ENCODE peak calls at places on chromosomes 5 and 9, in eight cellular contexts. One of them, this sample, is unnamed.

GRCh38 chr9:113715086-113715485 is 161.0 kb upstream of the ZNF618 start:
- DNase-seq in head of caudate nucleus: no peak
- DNase-seq in A549: no peak
- DNase-seq in B cell: no peak
- DNase-seq in CD8-positive, alpha-beta memory T cell: no peak
- DNase-seq in T-helper 1 cell: no peak
- DNase-seq in SHP77 treated with DMSO at 0.1 percent for 48 hours: no peak
- DNase-seq in renal cortical epithelial cell: peak; percentile 34
- DNase-seq in this sample: no peak

GRCh38 chr5:9519537-9519936 is 26.3 kb downstream of the SEMA5A start:
- DNase-seq in head of caudate nucleus: no peak
- DNase-seq in SHP77 treated with DMSO at 0.1 percent for 48 hours: no peak
- DNase-seq in B cell: no peak
- DNase-seq in T-helper 1 cell: no peak
- DNase-seq in A549: no peak
- DNase-seq in CD8-positive, alpha-beta memory T cell: no peak
- DNase-seq in renal cortical epithelial cell: peak; percentile 94
- DNase-seq in this sample: no peak

GRCh38 chr9:17900604-17901003 is 321.7 kb downstream of the SH3GL2 start:
- DNase-seq in CD8-positive, alpha-beta memory T cell: no peak
- DNase-seq in SHP77 treated with DMSO at 0.1 percent for 48 hours: no peak
- DNase-seq in renal cortical epithelial cell: no peak
- DNase-seq in head of caudate nucleus: no peak
- DNase-seq in A549: no peak
- DNase-seq in T-helper 1 cell: no peak
- DNase-seq in B cell: no peak
- DNase-seq in this sample: no peak

GRCh38 chr9:79233542-79233941 is 338.2 kb upstream of the TLE4 start:
- DNase-seq in A549: no peak
- DNase-seq in CD8-positive, alpha-beta memory T cell: no peak
- DNase-seq in SHP77 treated with DMSO at 0.1 percent for 48 hours: no peak
- DNase-seq in B cell: no peak
- DNase-seq in T-helper 1 cell: no peak
- DNase-seq in renal cortical epithelial cell: peak; percentile 23
- DNase-seq in head of caudate nucleus: no peak
- DNase-seq in this sample: no peak

GRCh38 chr9:117782931-117783788 is 79.0 kb downstream of the TLR4 start:
- DNase-seq in CD8-positive, alpha-beta memory T cell: peak; percentile 56
- DNase-seq in A549: peak; percentile 25
- DNase-seq in T-helper 1 cell: peak; percentile 9
- DNase-seq in SHP77 treated with DMSO at 0.1 percent for 48 hours: no peak
- DNase-seq in renal cortical epithelial cell: peak; percentile 90
- DNase-seq in head of caudate nucleus: peak; percentile 93
- DNase-seq in B cell: peak; percentile 70
- DNase-seq in this sample: peak; percentile 8

GRCh38 chr5:26569241-26569928 is 469.0 kb downstream of the CDH9 start:
- DNase-seq in SHP77 treated with DMSO at 0.1 percent for 48 hours: no peak
- DNase-seq in B cell: no peak
- DNase-seq in CD8-positive, alpha-beta memory T cell: no peak
- DNase-seq in renal cortical epithelial cell: no peak
- DNase-seq in T-helper 1 cell: no peak
- DNase-seq in head of caudate nucleus: no peak
- DNase-seq in A549: no peak
- DNase-seq in this sample: no peak

GRCh38 chr9:68981825-68982224 is 32.1 kb downstream of the PRKACG start:
- DNase-seq in B cell: no peak
- DNase-seq in SHP77 treated with DMSO at 0.1 percent for 48 hours: no peak
- DNase-seq in A549: no peak
- DNase-seq in head of caudate nucleus: no peak
- DNase-seq in CD8-positive, alpha-beta memory T cell: no peak
- DNase-seq in T-helper 1 cell: no peak
- DNase-seq in renal cortical epithelial cell: peak; percentile 63
- DNase-seq in this sample: no peak

GRCh38 chr5:132666310-132667123 is 7.3 kb upstream of the IL4 start:
- DNase-seq in head of caudate nucleus: no peak
- DNase-seq in renal cortical epithelial cell: no peak
- DNase-seq in B cell: no peak
- DNase-seq in CD8-positive, alpha-beta memory T cell: no peak
- DNase-seq in T-helper 1 cell: no peak
- DNase-seq in A549: no peak
- DNase-seq in SHP77 treated with DMSO at 0.1 percent for 48 hours: no peak
- DNase-seq in this sample: no peak

GRCh38 chr9:72477862-72478564 is 43.4 kb upstream of the TMC1 start:
- DNase-seq in CD8-positive, alpha-beta memory T cell: no peak
- DNase-seq in A549: peak; percentile 92
- DNase-seq in SHP77 treated with DMSO at 0.1 percent for 48 hours: no peak
- DNase-seq in renal cortical epithelial cell: peak; percentile 98
- DNase-seq in T-helper 1 cell: no peak
- DNase-seq in head of caudate nucleus: no peak
- DNase-seq in B cell: no peak
- DNase-seq in this sample: no peak

GRCh38 chr9:106487256-106487655 is 375.7 kb upstream of the ZNF462 start:
- DNase-seq in A549: no peak
- DNase-seq in B cell: no peak
- DNase-seq in head of caudate nucleus: peak; percentile 68
- DNase-seq in CD8-positive, alpha-beta memory T cell: no peak
- DNase-seq in renal cortical epithelial cell: no peak
- DNase-seq in T-helper 1 cell: no peak
- DNase-seq in SHP77 treated with DMSO at 0.1 percent for 48 hours: no peak
- DNase-seq in this sample: no peak

GRCh38 chr9:87336914-87337333 is 160.7 kb upstream of the DAPK1 start:
- DNase-seq in T-helper 1 cell: no peak
- DNase-seq in head of caudate nucleus: peak; percentile 47
- DNase-seq in B cell: no peak
- DNase-seq in SHP77 treated with DMSO at 0.1 percent for 48 hours: no peak
- DNase-seq in renal cortical epithelial cell: peak; percentile 95
- DNase-seq in A549: peak; percentile 44
- DNase-seq in CD8-positive, alpha-beta memory T cell: no peak
- DNase-seq in this sample: no peak

GRCh38 chr5:149593370-149593769 is 12.1 kb downstream of the ARHGEF37 start:
- DNase-seq in CD8-positive, alpha-beta memory T cell: no peak
- DNase-seq in renal cortical epithelial cell: no peak
- DNase-seq in SHP77 treated with DMSO at 0.1 percent for 48 hours: no peak
- DNase-seq in B cell: no peak
- DNase-seq in T-helper 1 cell: no peak
- DNase-seq in A549: no peak
- DNase-seq in head of caudate nucleus: no peak
- DNase-seq in this sample: no peak

This sample was measured in activated T-helper 9 cell treated with anti-CD3 and anti-CD28 coated beads, Interleukin-2, amount 50 U/mL, for 16 hours.